ENCODE peak calls at places on chromosomes 4 and X, in five cellular contexts. S, N, O, M and G are unnamed samples.

GRCh38 chr4:8274772-8275241 is 5.3 kb downstream of the HTRA3 start:
- DNase-seq in S (no peak), N (peak; percentile 53), O (no peak), M (peak; percentile 90), G (no peak)

GRCh38 chrX:67338262-67338661 is 205.6 kb upstream of the AR start:
- DNase-seq in S (no peak), N (no peak), O (no peak), M (no peak), G (no peak)

GRCh38 chrX:12693754-12694153 is 97.5 kb upstream of the PRPS2 start:
- DNase-seq in S (no peak), N (no peak), O (no peak), M (no peak), G (no peak)

GRCh38 chrX:49079489-49080428 is at the start of gene WDR45:
- DNase-seq in S (peak; percentile 67), N (peak; percentile 69), O (peak; percentile 52), M (peak; percentile 70), G (peak; percentile 56)

GRCh38 chrX:42128587-42128986 is 205.2 kb upstream of the CASK start:
- DNase-seq in S (no peak), N (no peak), O (no peak), M (no peak), G (no peak)

GRCh38 chr4:185183622-185184281 is 20.0 kb downstream of the CFAP97 start:
- DNase-seq in S (peak; percentile 61), N (peak; percentile 57), O (peak; percentile 62), M (peak; percentile 53), G (peak; percentile 73)

GRCh38 chr4:184473515-184474260 is 662 bp downstream of the IRF2 start:
- DNase-seq in S (peak; percentile 51), N (peak; percentile 63), O (no peak), M (peak; percentile 42), G (no peak)

GRCh38 chr4:125891597-125892258 is 577.0 kb downstream of the FAT4 start:
- DNase-seq in S (no peak), N (no peak), O (no peak), M (no peak), G (no peak)

GRCh38 chrX:10033360-10034007 is 66.3 kb downstream of the CLDN34 start:
- DNase-seq in S (no peak), N (no peak), O (no peak), M (no peak), G (no peak)

GRCh38 chr4:173834151-173834550 is 304.1 kb upstream of the HAND2 start:
- DNase-seq in S (no peak), N (no peak), O (no peak), M (no peak), G (no peak)

GRCh38 chrX:9913041-9913440 is 54.1 kb upstream of the CLDN34 start:
- DNase-seq in S (no peak), N (no peak), O (no peak), M (no peak), G (no peak)

GRCh38 chr4:105709081-105709450 is 482 bp downstream of the GSTCD start:
- DNase-seq in S (no peak), N (no peak), O (no peak), M (no peak), G (peak; percentile 12)

GRCh38 chrX:74107666-74108065 is 196.3 kb upstream of the ZCCHC13 start:
- DNase-seq in S (no peak), N (no peak), O (no peak), M (no peak), G (no peak)

GRCh38 chrX:82219129-82219528 is 1017.2 kb downstream of the SH3BGRL start:
- DNase-seq in S (no peak), N (no peak), O (no peak), M (no peak), G (no peak)

GRCh38 chrX:83469551-83469950 is 38.5 kb upstream of the POU3F4 start:
- DNase-seq in S (no peak), N (peak; percentile 12), O (no peak), M (no peak), G (peak; percentile 0)

GRCh38 chrX:39896951-39897740 is 200.6 kb downstream of the BCOR start:
- DNase-seq in S (no peak), N (peak; percentile 57), O (no peak), M (peak; percentile 37), G (no peak)